ENCODE peak calls at places on chromosome 12, in six cellular contexts. N is cerebellum; I is foreskin melanocyte; O is stimulated activated CD8-positive, alpha-beta memory T cell treated with anti-CD3 and anti-CD28 coated beads, Interleukin-7, amount 100 ng/mL, for 1 hour; Y is Peyer's patch; Q is effector CD4-positive, alpha-beta T cell. E is an unnamed sample.

GRCh38 chr12:57455374-57456144 is 452 bp downstream of the INHBE start:
- DNase-seq in N (no peak), I (no peak), O (no peak), Y (no peak), Q (no peak), E (no peak)

GRCh38 chr12:123085730-123086487 is 65.0 kb downstream of the PITPNM2 start:
- DNase-seq in N (peak; percentile 68), I (peak; percentile 78), O (no peak), Y (peak; percentile 80), Q (no peak), E (no peak)

GRCh38 chr12:75065482-75065881 is 144.2 kb downstream of the KCNC2 start:
- DNase-seq in N (no peak), I (no peak), O (no peak), Y (no peak), Q (no peak), E (no peak)

GRCh38 chr12:5258498-5258897 is 173.4 kb upstream of the NTF3 start:
- DNase-seq in N (no peak), I (peak; percentile 29), O (no peak), Y (no peak), Q (no peak), E (no peak)

GRCh38 chr12:51700887-51701286 is 109.9 kb downstream of the SCN8A start:
- DNase-seq in N (no peak), I (no peak), O (no peak), Y (no peak), Q (no peak), E (no peak)

GRCh38 chr12:57325395-57325794 is 74.4 kb upstream of the STAC3 start:
- DNase-seq in N (no peak), I (no peak), O (no peak), Y (no peak), Q (no peak), E (no peak)

GRCh38 chr12:31710021-31710818 is 18.6 kb downstream of the AMN1 start:
- DNase-seq in N (no peak), I (peak; percentile 64), O (no peak), Y (no peak), Q (no peak), E (no peak)

GRCh38 chr12:132180648-132181546 is 36.6 kb downstream of the NOC4L start:
- DNase-seq in N (no peak), I (no peak), O (no peak), Y (no peak), Q (no peak), E (no peak)

GRCh38 chr12:120940799-120941198 is 36.6 kb upstream of the SPPL3 start:
- DNase-seq in N (no peak), I (no peak), O (no peak), Y (no peak), Q (no peak), E (no peak)

GRCh38 chr12:65023485-65023884 is 97.6 kb downstream of the WIF1 start:
- DNase-seq in N (no peak), I (no peak), O (no peak), Y (no peak), Q (no peak), E (no peak)

GRCh38 chr12:18700254-18700653 is 37.6 kb downstream of the PLCZ1 start:
- DNase-seq in N (no peak), I (no peak), O (no peak), Y (no peak), Q (no peak), E (no peak)

GRCh38 chr12:21989819-21990412 is 48.7 kb upstream of the ABCC9 start:
- DNase-seq in N (no peak), I (peak; percentile 15), O (no peak), Y (no peak), Q (no peak), E (peak; percentile 15)

GRCh38 chr12:90245396-90245795 is 536.8 kb upstream of the ATP2B1 start:
- DNase-seq in N (no peak), I (no peak), O (no peak), Y (no peak), Q (no peak), E (peak; percentile 42)

GRCh38 chr12:55842681-55843429 is at the start of gene MMP19:
- DNase-seq in N (no peak), I (no peak), O (no peak), Y (no peak), Q (no peak), E (no peak)

GRCh38 chr12:7113389-7113871 is 4.4 kb upstream of the C1RL start:
- DNase-seq in N (peak; percentile 67), I (peak; percentile 36), O (no peak), Y (peak; percentile 70), Q (peak; percentile 27), E (no peak)

GRCh38 chr12:52023182-52023975 is 16.6 kb downstream of the TAMALIN start:
- DNase-seq in N (peak; percentile 83), I (no peak), O (peak; percentile 84), Y (peak; percentile 96), Q (peak; percentile 88), E (peak; percentile 52)

GRCh38 chr12:58528266-58528665 is 392.0 kb downstream of the LRIG3 start:
- DNase-seq in N (no peak), I (no peak), O (no peak), Y (no peak), Q (no peak), E (no peak)

GRCh38 chr12:104226672-104227071 is 11.1 kb downstream of the TXNRD1 start:
- DNase-seq in N (no peak), I (no peak), O (no peak), Y (no peak), Q (no peak), E (no peak)

GRCh38 chr12:39603065-39603464 is 16.5 kb downstream of the ABCD2 start:
- DNase-seq in N (no peak), I (no peak), O (no peak), Y (no peak), Q (no peak), E (no peak)

GRCh38 chr12:126926023-126926600 is 1340.9 kb upstream of the TMEM132C start:
- DNase-seq in N (peak; percentile 15), I (no peak), O (no peak), Y (no peak), Q (no peak), E (peak; percentile 11)

GRCh38 chr12:24534632-24535031 is 414.3 kb downstream of the BCAT1 start:
- DNase-seq in N (no peak), I (no peak), O (no peak), Y (no peak), Q (no peak), E (peak; percentile 6)

GRCh38 chr12:80857311-80857710 is 80.4 kb downstream of the LIN7A start:
- DNase-seq in N (no peak), I (no peak), O (no peak), Y (no peak), Q (no peak), E (no peak)

GRCh38 chr12:127230843-127231260 is 1036.1 kb upstream of the TMEM132C start:
- DNase-seq in N (no peak), I (no peak), O (no peak), Y (no peak), Q (no peak), E (no peak)

GRCh38 chr12:82862876-82863649 is 176.4 kb downstream of the TMTC2 start:
- DNase-seq in N (no peak), I (no peak), O (no peak), Y (no peak), Q (no peak), E (no peak)

GRCh38 chr12:60335765-60336164 is 739.9 kb downstream of the SLC16A7 start:
- DNase-seq in N (no peak), I (no peak), O (no peak), Y (no peak), Q (no peak), E (no peak)

GRCh38 chr12:70052931-70053497 is 190.2 kb upstream of the CNOT2 start:
- DNase-seq in N (no peak), I (no peak), O (no peak), Y (peak; percentile 66), Q (no peak), E (no peak)

GRCh38 chr12:130434560-130434959 is 96.9 kb downstream of the PIWIL1 start:
- DNase-seq in N (no peak), I (no peak), O (no peak), Y (peak; percentile 27), Q (no peak), E (no peak)

GRCh38 chr12:107488666-107489065 is 196.9 kb upstream of the PWP1 start:
- DNase-seq in N (no peak), I (no peak), O (no peak), Y (no peak), Q (no peak), E (no peak)

GRCh38 chr12:42238240-42239140 is at the start of gene YAF2:
- DNase-seq in N (peak; percentile 91), I (peak; percentile 63), O (peak; percentile 73), Y (peak; percentile 95), Q (peak; percentile 85), E (peak; percentile 77)

GRCh38 chr12:57713209-57713608 is 19.3 kb downstream of the OS9 start:
- DNase-seq in N (no peak), I (no peak), O (no peak), Y (no peak), Q (no peak), E (no peak)

GRCh38 chr12:104230704-104231103 is 15.1 kb downstream of the TXNRD1 start:
- DNase-seq in N (no peak), I (no peak), O (no peak), Y (no peak), Q (no peak), E (no peak)

GRCh38 chr12:31726575-31726974 is 2.2 kb downstream of the AMN1 start:
- DNase-seq in N (no peak), I (no peak), O (no peak), Y (no peak), Q (no peak), E (no peak)

GRCh38 chr12:131066207-131066885 is 112.6 kb downstream of the ADGRD1 start:
- DNase-seq in N (no peak), I (no peak), O (no peak), Y (peak; percentile 38), Q (no peak), E (no peak)

GRCh38 chr12:104355630-104356029 is 52.1 kb downstream of the EID3 start:
- DNase-seq in N (no peak), I (no peak), O (no peak), Y (peak; percentile 15), Q (no peak), E (no peak)

E was measured in pons.